ENCODE peak calls at places on chromosomes 12 and 14, in eight cellular contexts. R, Y, C, E, Q, H, Z and U are unnamed samples.

GRCh38 chr14:61860294-61860918 is 98.2 kb downstream of the SNAPC1 start:
- DNase-seq in C (peak; percentile 41), Y (peak; percentile 48), E (peak; percentile 56), R (no peak), Z (no peak), H (peak; percentile 18), Q (peak; percentile 37), U (peak; percentile 63)

GRCh38 chr14:23589606-23590005 is 11.0 kb upstream of the JPH4 start:
- DNase-seq in E (no peak), R (no peak), Z (no peak), H (no peak), Q (no peak), Y (no peak), C (no peak), U (no peak)

GRCh38 chr14:74945261-74945851 is 10.0 kb downstream of the PGF start:
- DNase-seq in Z (no peak), H (no peak), R (no peak), E (peak; percentile 67), C (no peak), Q (peak; percentile 14), Y (no peak), U (peak; percentile 32)

GRCh38 chr12:64147860-64148259 is 74.2 kb downstream of the KICS2 start:
- DNase-seq in H (no peak), Q (no peak), R (no peak), Z (no peak), Y (no peak), C (no peak), E (no peak), U (no peak)

GRCh38 chr14:55746533-55746932 is 166.5 kb downstream of the KTN1 start:
- DNase-seq in Y (no peak), Q (no peak), H (no peak), C (no peak), E (no peak), Z (no peak), R (no peak), U (peak; percentile 12)

GRCh38 chr14:91373591-91374245 is 43.9 kb downstream of the CCDC88C start:
- DNase-seq in Y (no peak), Q (no peak), H (no peak), E (peak; percentile 59), C (no peak), Z (no peak), R (no peak), U (no peak)

GRCh38 chr12:27999521-27999920 is 27.0 kb upstream of the PTHLH start:
- DNase-seq in H (no peak), C (peak; percentile 44), E (no peak), Y (no peak), R (no peak), Q (no peak), Z (no peak), U (peak; percentile 78)

GRCh38 chr14:65940056-65940735 is 527.7 kb downstream of the FUT8 start:
- DNase-seq in E (peak; percentile 53), H (no peak), R (no peak), C (peak; percentile 10), Z (no peak), Q (no peak), Y (no peak), U (peak; percentile 11)

GRCh38 chr14:105852378-105853088 is 326.1 kb downstream of the TMEM121 start:
- DNase-seq in H (peak; percentile 1), Z (no peak), R (no peak), Y (no peak), Q (no peak), E (peak; percentile 35), C (no peak), U (no peak)

GRCh38 chr12:127770123-127770522 is 496.8 kb upstream of the TMEM132C start:
- DNase-seq in R (no peak), E (no peak), Q (no peak), Z (no peak), H (no peak), Y (no peak), C (no peak), U (no peak)

GRCh38 chr14:65104791-65105190 is 2.5 kb upstream of the MAX start:
- DNase-seq in Q (no peak), E (no peak), Z (no peak), H (no peak), R (no peak), C (no peak), Y (no peak), U (no peak)

GRCh38 chr14:75626857-75627256 is 33.8 kb downstream of the ERG28 start:
- DNase-seq in C (no peak), Z (no peak), H (no peak), Q (peak; percentile 38), E (no peak), R (no peak), Y (no peak), U (peak; percentile 7)

GRCh38 chr14:93892505-93892839 is 34.7 kb upstream of the FAM181A start:
- DNase-seq in C (no peak), Q (no peak), E (no peak), Z (no peak), R (no peak), Y (no peak), H (no peak), U (no peak)

GRCh38 chr12:3251067-3251466 is 173.9 kb downstream of the TSPAN9 start:
- DNase-seq in Y (no peak), R (no peak), Z (no peak), Q (no peak), E (no peak), H (no peak), C (peak; percentile 18), U (no peak)

GRCh38 chr12:64877363-64878004 is 53.0 kb downstream of the TBC1D30 start:
- DNase-seq in E (no peak), Q (no peak), H (no peak), R (no peak), C (no peak), Y (no peak), Z (no peak), U (peak; percentile 11)

GRCh38 chr14:31300296-31300695 is 92.7 kb upstream of the HECTD1 start:
- DNase-seq in R (no peak), Y (no peak), H (no peak), E (no peak), Z (no peak), Q (peak; percentile 19), C (no peak), U (no peak)

GRCh38 chr14:104559043-104559768 is 20.4 kb upstream of the C14orf180 start:
- DNase-seq in Z (peak; percentile 21), E (peak; percentile 5), R (no peak), H (no peak), Q (no peak), C (no peak), Y (no peak), U (no peak)

GRCh38 chr14:103142903-103143302 is 19.6 kb downstream of the TNFAIP2 start:
- DNase-seq in Y (no peak), H (no peak), E (no peak), Q (no peak), R (no peak), C (no peak), Z (no peak), U (no peak)

GRCh38 chr14:101010293-101010692 is 106.8 kb upstream of the RTL1 start:
- DNase-seq in Z (no peak), R (no peak), H (no peak), Q (no peak), Y (no peak), E (peak; percentile 90), C (no peak), U (no peak)

GRCh38 chr14:91580886-91581615 is 70.9 kb upstream of the PPP4R3A start:
- DNase-seq in Y (no peak), R (no peak), E (no peak), Q (no peak), H (no peak), Z (no peak), C (no peak), U (no peak)

DNA sequence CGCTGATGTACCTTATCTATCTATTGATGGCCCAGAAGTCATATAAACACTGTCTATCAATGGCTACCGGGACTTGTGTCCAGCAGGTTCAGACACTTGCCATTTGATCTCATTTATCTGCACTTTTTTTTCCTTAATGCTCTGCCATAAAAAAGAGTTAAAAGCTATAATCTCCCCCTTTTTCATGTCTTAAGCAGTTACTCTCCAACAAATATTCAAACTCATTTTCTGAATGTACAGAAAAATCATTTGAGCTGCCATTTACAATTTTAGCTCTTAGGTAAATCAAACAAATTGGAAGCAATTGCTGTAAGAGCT is 101.4 kb downstream of the SLC8A3 start:
- DNase-seq in C (no peak), E (no peak), Z (no peak), Q (no peak), H (no peak), Y (no peak), R (no peak), U (no peak)
- TF ChIP-seq CTCF in C (no peak), E (no peak), Z (no peak), Q (no peak), H (no peak), Y (no peak), R (no peak), U (no peak)

DNA sequence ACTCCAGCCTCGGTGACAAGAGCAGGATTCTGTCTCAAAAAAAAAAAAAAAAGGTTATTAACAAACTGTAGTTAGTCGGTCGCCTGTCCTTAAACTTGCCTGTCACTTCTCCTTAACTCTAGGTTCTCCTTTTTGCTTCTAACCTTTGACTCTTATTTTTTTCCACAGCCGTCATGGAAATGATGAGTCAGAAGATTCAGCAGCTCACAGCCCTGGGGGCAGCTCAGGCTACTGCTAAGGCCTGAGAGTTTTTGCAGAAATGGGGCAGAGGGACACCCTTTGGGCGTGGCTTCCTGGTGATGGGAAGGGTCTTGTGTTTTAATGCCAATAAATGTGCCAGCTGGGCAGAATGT is 418 bp upstream of the MYG1 start:
- DNase-seq in R (no peak), E (no peak), Q (peak; percentile 82), Z (no peak), Y (peak; percentile 35), C (peak; percentile 88), H (no peak), U (peak; percentile 91)
- H3K4me3 ChIP-seq in R (peak overlapping the region; percentile 72), E (peak overlapping the region; percentile 97), Q (no peak overlapping the region), Z (peak overlapping the region; percentile 75), Y (no peak overlapping the region), C (peak overlapping the region; percentile 73), H (peak overlapping the region; percentile 78), U (peak overlapping the region; percentile 93)

GRCh38 chr14:49898485-49898884 is 5.6 kb downstream of the ARF6 start:
- DNase-seq in H (no peak), Y (no peak), Z (no peak), R (no peak), E (no peak), Q (no peak), C (no peak), U (no peak)

GRCh38 chr14:49895480-49895879 is 2.6 kb downstream of the ARF6 start:
- DNase-seq in Q (no peak), H (no peak), Z (no peak), R (no peak), C (no peak), Y (no peak), E (no peak), U (no peak)

GRCh38 chr14:49897414-49897813 is 4.5 kb downstream of the ARF6 start:
- DNase-seq in E (no peak), Q (no peak), Z (no peak), C (no peak), Y (no peak), R (no peak), H (no peak), U (no peak)

GRCh38 chr14:49897965-49898364 is 5.1 kb downstream of the ARF6 start:
- DNase-seq in C (no peak), H (no peak), Q (no peak), Y (no peak), E (no peak), R (no peak), Z (no peak), U (no peak)

GRCh38 chr14:49896956-49897355 is 4.1 kb downstream of the ARF6 start:
- DNase-seq in E (no peak), R (no peak), Q (no peak), Z (no peak), C (no peak), H (no peak), Y (no peak), U (peak; percentile 43)
- TF ChIP-seq CTCF in E (no peak), R (no peak), Q (no peak), Z (no peak), C (no peak), H (no peak), Y (no peak), U (no peak)

GRCh38 chr12:124917135-124917840 is 2.8 kb upstream of the UBC start:
- DNase-seq in H (peak; percentile 98), C (peak; percentile 100), E (peak; percentile 98), Q (peak; percentile 100), R (peak; percentile 99), Y (peak; percentile 98), Z (peak; percentile 98), U (peak; percentile 100)
- H3K4me3 ChIP-seq in H (peak overlapping the region; percentile 10), C (peak overlapping the region; percentile 96), E (peak overlapping the region; percentile 97), Q (peak overlapping the region; percentile 32), R (peak overlapping the region; percentile 93), Y (no peak overlapping the region), Z (peak overlapping the region; percentile 80), U (peak overlapping the region; percentile 42)